ENCODE peak calls at places on chromosome 2, in five cellular contexts. One of them, this sample, is unnamed.

GRCh38 chr2:65377556-65378307 is 54.7 kb downstream of the SPRED2 start:
- DNase-seq in HTR-8/SVneo: peak; percentile 69
- DNase-seq in testis: no peak
- DNase-seq in thoracic aorta: no peak
- DNase-seq in heart right ventricle: no peak
- DNase-seq in this sample: peak; percentile 90

GRCh38 chr2:201707142-201707541 is 8.7 kb upstream of the MPP4 start:
- DNase-seq in thoracic aorta: no peak
- DNase-seq in HTR-8/SVneo: no peak
- DNase-seq in heart right ventricle: no peak
- DNase-seq in testis: no peak
- DNase-seq in this sample: no peak

GRCh38 chr2:163453920-163454319 is 281.9 kb downstream of the FIGN start:
- DNase-seq in thoracic aorta: no peak
- DNase-seq in heart right ventricle: no peak
- DNase-seq in testis: no peak
- DNase-seq in HTR-8/SVneo: no peak
- DNase-seq in this sample: no peak

GRCh38 chr2:127829845-127830246 is 18.9 kb upstream of the WDR33 start:
- DNase-seq in heart right ventricle: no peak
- DNase-seq in testis: no peak
- DNase-seq in thoracic aorta: no peak
- DNase-seq in HTR-8/SVneo: no peak
- DNase-seq in this sample: no peak

GRCh38 chr2:235716875-235717496 is 223.1 kb downstream of the AGAP1 start:
- DNase-seq in thoracic aorta: no peak
- DNase-seq in heart right ventricle: no peak
- DNase-seq in HTR-8/SVneo: no peak
- DNase-seq in testis: no peak
- DNase-seq in this sample: no peak

GRCh38 chr2:122019729-122020128 is 264.3 kb downstream of the TSN start:
- DNase-seq in thoracic aorta: no peak
- DNase-seq in testis: no peak
- DNase-seq in HTR-8/SVneo: no peak
- DNase-seq in heart right ventricle: no peak
- DNase-seq in this sample: no peak

GRCh38 chr2:119119076-119119710 is 39.4 kb downstream of the C1QL2 start:
- DNase-seq in testis: no peak
- DNase-seq in thoracic aorta: no peak
- DNase-seq in heart right ventricle: no peak
- DNase-seq in HTR-8/SVneo: no peak
- DNase-seq in this sample: no peak

GRCh38 chr2:187093771-187094412 is 244.9 kb upstream of the ZSWIM2 start:
- DNase-seq in HTR-8/SVneo: no peak
- DNase-seq in thoracic aorta: no peak
- DNase-seq in testis: no peak
- DNase-seq in heart right ventricle: no peak
- DNase-seq in this sample: no peak

GRCh38 chr2:20194097-20194989 is 30.6 kb downstream of the SDC1 start:
- DNase-seq in thoracic aorta: no peak
- DNase-seq in heart right ventricle: no peak
- DNase-seq in HTR-8/SVneo: no peak
- DNase-seq in testis: no peak
- DNase-seq in this sample: no peak

GRCh38 chr2:234834228-234834923 is 117.4 kb upstream of the SH3BP4 start:
- DNase-seq in HTR-8/SVneo: no peak
- DNase-seq in testis: no peak
- DNase-seq in heart right ventricle: no peak
- DNase-seq in thoracic aorta: no peak
- DNase-seq in this sample: no peak

GRCh38 chr2:15242936-15243461 is 318.1 kb downstream of the NBAS start:
- DNase-seq in thoracic aorta: no peak
- DNase-seq in HTR-8/SVneo: no peak
- DNase-seq in testis: no peak
- DNase-seq in heart right ventricle: no peak
- DNase-seq in this sample: peak; percentile 3

GRCh38 chr2:72157871-72158771 is 10.5 kb upstream of the CYP26B1 start:
- DNase-seq in heart right ventricle: no peak
- DNase-seq in testis: no peak
- DNase-seq in thoracic aorta: no peak
- DNase-seq in HTR-8/SVneo: no peak
- DNase-seq in this sample: no peak

GRCh38 chr2:25548587-25548986 is 124.8 kb downstream of the DTNB start:
- DNase-seq in testis: no peak
- DNase-seq in thoracic aorta: no peak
- DNase-seq in heart right ventricle: no peak
- DNase-seq in HTR-8/SVneo: no peak
- DNase-seq in this sample: no peak

GRCh38 chr2:10901160-10901559 is 10.6 kb upstream of the KCNF1 start:
- DNase-seq in testis: no peak
- DNase-seq in heart right ventricle: no peak
- DNase-seq in HTR-8/SVneo: peak; percentile 44
- DNase-seq in thoracic aorta: no peak
- DNase-seq in this sample: peak; percentile 39

GRCh38 chr2:117523267-117523666 is 291.2 kb upstream of the DDX18 start:
- DNase-seq in thoracic aorta: no peak
- DNase-seq in heart right ventricle: peak; percentile 62
- DNase-seq in testis: peak; percentile 32
- DNase-seq in HTR-8/SVneo: no peak
- DNase-seq in this sample: no peak

GRCh38 chr2:1656326-1656960 is 87.9 kb downstream of the PXDN start:
- DNase-seq in HTR-8/SVneo: no peak
- DNase-seq in testis: no peak
- DNase-seq in thoracic aorta: no peak
- DNase-seq in heart right ventricle: no peak
- DNase-seq in this sample: no peak

GRCh38 chr2:161273038-161273760 is 35.0 kb upstream of the PSMD14 start:
- DNase-seq in thoracic aorta: no peak
- DNase-seq in heart right ventricle: no peak
- DNase-seq in HTR-8/SVneo: peak; percentile 27
- DNase-seq in testis: no peak
- DNase-seq in this sample: peak; percentile 45

GRCh38 chr2:191030521-191031154 is 16.7 kb upstream of the STAT1 start:
- DNase-seq in thoracic aorta: no peak
- DNase-seq in HTR-8/SVneo: no peak
- DNase-seq in testis: peak; percentile 41
- DNase-seq in heart right ventricle: no peak
- DNase-seq in this sample: no peak

GRCh38 chr2:114685102-114685501 is 242.7 kb downstream of the DPP10 start:
- DNase-seq in heart right ventricle: no peak
- DNase-seq in thoracic aorta: no peak
- DNase-seq in HTR-8/SVneo: no peak
- DNase-seq in testis: no peak
- DNase-seq in this sample: no peak

GRCh38 chr2:67660871-67661270 is 263.7 kb downstream of the ETAA1 start:
- DNase-seq in heart right ventricle: no peak
- DNase-seq in testis: no peak
- DNase-seq in HTR-8/SVneo: no peak
- DNase-seq in thoracic aorta: no peak
- DNase-seq in this sample: no peak

GRCh38 chr2:162063281-162063680 is 10.7 kb downstream of the DPP4 start:
- DNase-seq in thoracic aorta: no peak
- DNase-seq in testis: no peak
- DNase-seq in HTR-8/SVneo: no peak
- DNase-seq in heart right ventricle: no peak
- DNase-seq in this sample: no peak

GRCh38 chr2:100801402-100801801 is 18.5 kb upstream of the NPAS2 start:
- DNase-seq in testis: no peak
- DNase-seq in heart right ventricle: no peak
- DNase-seq in thoracic aorta: no peak
- DNase-seq in HTR-8/SVneo: no peak
- DNase-seq in this sample: peak; percentile 35

GRCh38 chr2:3300224-3300623 is 77.4 kb downstream of the EIPR1 start:
- DNase-seq in thoracic aorta: no peak
- DNase-seq in heart right ventricle: no peak
- DNase-seq in HTR-8/SVneo: no peak
- DNase-seq in testis: no peak
- DNase-seq in this sample: no peak

GRCh38 chr2:68857855-68858456 is 13.2 kb downstream of the BMP10 start:
- DNase-seq in testis: no peak
- DNase-seq in heart right ventricle: no peak
- DNase-seq in thoracic aorta: no peak
- DNase-seq in HTR-8/SVneo: no peak
- DNase-seq in this sample: no peak

GRCh38 chr2:45344071-45344470 is 267.0 kb downstream of the SRBD1 start:
- DNase-seq in thoracic aorta: no peak
- DNase-seq in heart right ventricle: no peak
- DNase-seq in HTR-8/SVneo: no peak
- DNase-seq in testis: no peak
- DNase-seq in this sample: no peak

GRCh38 chr2:88074854-88075292 is 7.2 kb downstream of the SMYD1 start:
- DNase-seq in thoracic aorta: no peak
- DNase-seq in testis: no peak
- DNase-seq in HTR-8/SVneo: no peak
- DNase-seq in heart right ventricle: no peak
- DNase-seq in this sample: peak; percentile 70

GRCh38 chr2:74528600-74529356 is 728 bp downstream of the AUP1 start:
- DNase-seq in testis: no peak
- DNase-seq in thoracic aorta: no peak
- DNase-seq in heart right ventricle: no peak
- DNase-seq in HTR-8/SVneo: no peak
- DNase-seq in this sample: no peak

GRCh38 chr2:100038019-100038418 is 104.4 kb downstream of the AFF3 start:
- DNase-seq in heart right ventricle: no peak
- DNase-seq in thoracic aorta: no peak
- DNase-seq in HTR-8/SVneo: no peak
- DNase-seq in testis: no peak
- DNase-seq in this sample: no peak

This sample was measured in HFFc6.